ENCODE peak calls at places on chromosomes 2 and 18, in ten cellular contexts. F is upper lobe of left lung, Y is BJ, W is transverse colon, R is astrocyte, I is GM12864, T is fibroblast of pulmonary artery, H is epithelial cell of esophagus, U is fibroblast of lung, Z is tibial nerve. S is an unnamed sample.
A peak's percentile ranks its signal among the peaks of the same experiment; 100 is the strongest.

GRCh38 chr2:101559576-101559975 is 84.7 kb upstream of the RFX8 start:
- DNase-seq in U (peak; percentile 33), H (peak; percentile 44), Y (no peak), W (no peak), T (peak; percentile 77), R (peak; percentile 32), F (no peak), Z (no peak), I (no peak), S (peak; percentile 62)

GRCh38 chr18:21900594-21901352 is 160.2 kb downstream of the MIB1 start:
- DNase-seq in I (no peak), T (no peak), Y (no peak), H (no peak), R (no peak), F (no peak), U (no peak), Z (no peak), W (peak; percentile 50), S (no peak)

GRCh38 chr18:61901334-61901986 is 8.7 kb upstream of the RNF152 start:
- DNase-seq in F (no peak), H (peak; percentile 69), T (peak; percentile 70), Y (no peak), U (peak; percentile 48), I (peak; percentile 7), W (peak; percentile 55), Z (peak; percentile 35), R (peak; percentile 28), S (peak; percentile 65)

GRCh38 chr2:128323501-128323931 is 4.8 kb upstream of the HS6ST1 start:
- DNase-seq in H (no peak), W (no peak), R (no peak), F (peak; percentile 52), Y (no peak), Z (no peak), T (no peak), U (no peak), I (no peak), S (no peak)

GRCh38 chr2:46270384-46270783 is 26.8 kb upstream of the EPAS1 start:
- DNase-seq in R (peak; percentile 67), F (no peak), T (no peak), W (no peak), I (no peak), Y (no peak), U (peak; percentile 72), Z (no peak), H (peak; percentile 27), S (peak; percentile 15)

GRCh38 chr2:74619651-74620297 is 28.4 kb downstream of the M1AP start:
- DNase-seq in I (no peak), H (no peak), R (no peak), Z (no peak), U (no peak), T (no peak), W (no peak), F (no peak), Y (no peak), S (no peak)

GRCh38 chr2:2270808-2271415 is 60.2 kb downstream of the MYT1L start:
- DNase-seq in W (no peak), U (no peak), R (no peak), Z (no peak), F (peak; percentile 42), I (no peak), Y (no peak), H (no peak), T (no peak), S (no peak)

GRCh38 chr2:95122197-95122551 is 566 bp upstream of the MRPS5 start:
- DNase-seq in T (no peak), U (no peak), Y (no peak), F (no peak), H (no peak), R (no peak), I (no peak), Z (no peak), W (no peak), S (no peak)

DNA sequence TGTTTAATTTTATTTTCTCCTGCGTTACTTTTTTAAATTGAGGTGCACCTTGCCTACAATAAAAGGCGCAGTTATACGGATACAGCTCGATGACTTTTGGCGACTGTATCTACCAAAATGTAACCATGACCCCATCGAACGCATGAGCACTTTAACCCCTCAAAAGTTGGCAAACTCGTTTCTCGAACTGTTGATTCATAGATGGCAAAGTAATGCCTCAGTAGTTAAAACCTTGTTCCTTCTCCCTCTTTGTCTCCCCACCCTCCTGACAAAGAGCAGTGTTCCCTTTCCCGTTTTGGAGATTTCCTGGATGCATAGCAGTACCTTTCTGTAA is 577 bp downstream of the MOGAT1 start:
- DNase-seq in T (no peak), Y (no peak), H (peak; percentile 43), U (no peak), Z (no peak), W (no peak), R (no peak), I (no peak), F (no peak), S (no peak)
- H3K4me3 ChIP-seq in T (peak overlapping the region; percentile 39), Y (no peak overlapping the region), H (peak overlapping the region; percentile 42), U (peak overlapping the region; percentile 50), Z (peak overlapping the region; percentile 45), W (peak overlapping the region; percentile 45), R (peak overlapping the region; percentile 50), I (no peak overlapping the region), F (no peak overlapping the region), S (peak overlapping the region; percentile 58)

GRCh38 chr2:70124983-70125480 is 37.8 kb downstream of the PCBP1 start:
- DNase-seq in U (peak; percentile 42), W (peak; percentile 68), R (no peak), T (peak; percentile 54), H (no peak), I (no peak), F (peak; percentile 92), Z (peak; percentile 67), Y (no peak), S (peak; percentile 46)

GRCh38 chr2:70123829-70124117 is 36.5 kb downstream of the PCBP1 start:
- DNase-seq in F (no peak), W (no peak), T (no peak), I (no peak), R (no peak), U (no peak), Z (no peak), Y (no peak), H (no peak), S (no peak)

GRCh38 chr2:70122470-70122869 is 35.2 kb downstream of the PCBP1 start:
- DNase-seq in R (no peak), W (no peak), T (no peak), U (no peak), F (no peak), Z (no peak), H (no peak), I (no peak), Y (no peak), S (no peak)

GRCh38 chr2:70121627-70122372 is 34.5 kb downstream of the PCBP1 start:
- DNase-seq in I (no peak), W (no peak), Y (no peak), R (no peak), Z (no peak), H (no peak), F (no peak), T (no peak), U (no peak), S (no peak)

GRCh38 chr2:70123051-70123828 is 36.0 kb downstream of the PCBP1 start:
- DNase-seq in I (no peak), Z (peak; percentile 73), R (peak; percentile 51), W (peak; percentile 43), H (no peak), F (no peak), T (peak; percentile 60), Y (no peak), U (peak; percentile 59), S (peak; percentile 80)
- TF ChIP-seq CTCF in I (no peak), Z (peak; percentile 25), R (no peak), W (no peak), H (no peak), F (no peak), T (no peak), Y (no peak), U (no peak), S (no peak)

DNA sequence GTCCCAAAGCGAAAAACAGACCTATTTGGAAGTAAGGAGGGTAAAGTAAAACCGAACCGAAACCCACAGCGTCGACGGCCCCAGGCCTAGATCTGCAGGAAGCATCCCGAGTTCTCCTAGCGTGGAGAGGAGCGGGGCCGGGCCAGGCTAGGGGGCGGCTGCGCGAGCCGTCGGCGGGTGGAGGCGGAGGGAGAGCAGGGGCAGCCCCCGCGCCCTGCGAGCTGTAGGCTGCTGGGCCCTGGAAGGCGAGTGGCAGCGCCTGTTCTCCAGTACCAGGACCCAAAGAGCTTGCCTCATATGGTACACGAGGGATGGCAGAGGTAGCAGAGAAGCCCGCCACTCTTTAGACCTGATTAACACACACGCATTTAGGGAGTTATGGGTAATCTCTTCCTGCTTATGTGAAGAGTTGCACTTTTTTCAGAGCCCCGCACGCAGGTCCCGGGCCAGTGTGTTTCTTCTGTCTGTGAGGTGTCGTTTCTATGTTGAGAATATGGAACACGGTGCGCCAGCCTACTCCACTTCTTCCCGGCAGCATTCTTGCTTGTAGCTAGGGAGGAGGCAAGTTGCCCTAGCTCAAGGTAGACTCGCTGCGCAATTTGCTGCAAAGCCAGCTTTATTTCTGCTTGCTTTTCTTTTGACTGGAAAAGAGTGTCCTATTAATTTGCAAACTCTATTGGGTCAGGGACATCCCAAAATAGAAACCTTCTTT is 71.1 kb downstream of the ARHGEF33 start:
- DNase-seq in F (no peak), H (no peak), U (no peak), Y (no peak), I (no peak), R (no peak), Z (no peak), T (no peak), W (no peak), S (no peak)
- H3K4me3 ChIP-seq in F (no peak overlapping the region), H (peak overlapping the region; percentile 28), U (peak overlapping the region; percentile 26), Y (peak overlapping the region; percentile 27), I (no peak overlapping the region), R (peak overlapping the region; percentile 63), Z (peak overlapping the region; percentile 50), T (peak overlapping the region; percentile 41), W (peak overlapping the region; percentile 19), S (peak overlapping the region; percentile 54)

GRCh38 chr2:44290271-44290670 is 15.0 kb downstream of the SLC3A1 start:
- DNase-seq in U (peak; percentile 88), F (no peak), Z (no peak), Y (no peak), I (no peak), W (no peak), H (peak; percentile 30), T (peak; percentile 36), R (peak; percentile 84), S (peak; percentile 71)

GRCh38 chr2:44295113-44295512 is 19.8 kb downstream of the SLC3A1 start:
- DNase-seq in Z (no peak), W (no peak), H (no peak), Y (no peak), R (no peak), F (no peak), I (no peak), T (no peak), U (no peak), S (no peak)

GRCh38 chr2:44286884-44287638 is 11.8 kb downstream of the SLC3A1 start:
- DNase-seq in Y (no peak), W (no peak), F (no peak), T (no peak), I (no peak), R (no peak), Z (no peak), H (no peak), U (no peak), S (no peak)

GRCh38 chr2:44295636-44296359 is 20.5 kb downstream of the SLC3A1 start:
- DNase-seq in R (no peak), I (no peak), T (no peak), Y (no peak), Z (no peak), H (no peak), W (no peak), U (no peak), F (no peak), S (no peak)

DNA sequence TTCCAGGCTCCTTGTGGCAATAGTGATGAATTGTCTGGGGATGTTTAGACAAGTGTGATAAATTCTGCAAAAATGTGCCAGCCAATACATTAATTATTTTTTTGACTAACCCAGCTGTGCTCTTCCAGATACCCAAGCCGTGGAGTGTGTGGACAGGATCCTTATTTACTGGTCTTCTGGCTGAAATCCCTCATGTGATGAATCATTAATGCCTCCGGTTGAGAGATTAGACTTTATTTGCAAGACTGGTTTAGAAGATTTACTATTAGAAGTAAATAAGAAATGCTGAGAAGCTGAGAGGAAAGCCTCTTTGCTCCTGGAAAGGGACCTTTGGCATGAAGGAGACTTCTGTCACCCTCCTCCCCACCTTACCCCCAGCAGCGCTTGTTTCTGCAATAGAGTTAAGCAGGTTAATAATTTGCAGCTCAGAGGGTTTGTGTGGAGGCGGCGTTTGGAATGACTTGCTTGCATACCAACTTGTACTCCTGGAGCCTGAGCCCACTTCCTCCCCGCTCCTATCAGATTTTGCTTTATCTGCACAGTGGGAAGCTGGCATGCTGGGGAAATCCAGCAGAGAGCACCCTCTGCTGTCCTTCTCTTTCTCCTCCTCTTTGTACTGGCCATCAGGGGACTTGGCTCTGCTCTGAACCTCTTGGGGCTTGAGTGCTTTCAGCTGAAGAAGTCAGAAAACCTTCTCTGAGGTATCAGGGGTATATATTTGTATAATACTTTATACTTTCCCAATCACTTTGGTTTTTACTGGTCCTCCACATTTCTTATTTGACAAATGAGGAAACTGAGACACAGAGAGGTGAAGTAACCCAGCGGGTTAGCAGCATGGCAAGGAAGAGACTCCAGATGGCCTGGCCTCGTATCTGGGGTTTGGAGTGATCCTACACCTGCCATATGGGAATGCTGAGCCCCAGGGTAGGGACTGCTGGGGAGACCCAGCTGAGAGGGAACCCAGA is 16.3 kb downstream of the SLC3A1 start:
- DNase-seq in Y (peak; percentile 39), H (peak; percentile 90), F (no peak), I (no peak), T (peak; percentile 62), U (peak; percentile 95), R (peak; percentile 93), Z (no peak), W (peak; percentile 75), S (peak; percentile 86)
- TF ChIP-seq CTCF in Y (peak; percentile 76), H (peak; percentile 51), F (peak; percentile 51), I (peak; percentile 35), T (peak; percentile 61), U (peak; percentile 66), R (peak; percentile 56), Z (peak; percentile 65), W (peak; percentile 64), S (peak; percentile 72)

S was measured in fibroblast of the aortic adventitia.